ENCODE peak calls at places on chromosome 3, in four cellular contexts. M is adrenal gland, A is lower lobe of right lung, J is kidney. N is an unnamed sample. For H3K36me3, the result is how much of the 10 kb centered on the place peaks cover.

GRCh38 chr3:49930241-49930690 is 655 bp upstream of the MON1A start:
- DNase-seq in M (no peak), A (no peak), J (peak), N (no peak)

GRCh38 chr3:115581347-115582135 is 41.8 kb upstream of the GAP43 start:
- DNase-seq in M (no peak), A (no peak), J (no peak), N (peak)

GRCh38 chr3:189563841-189564563 is 67.2 kb upstream of the TP63 start:
- DNase-seq in M (no peak), A (no peak), J (no peak), N (peak)

GRCh38 chr3:39750677-39751076 is 58.7 kb upstream of the MYRIP start:
- DNase-seq in M (no peak), A (no peak), J (no peak), N (no peak)

GRCh38 chr3:8773941-8774542 is 4.6 kb upstream of the OXTR start:
- DNase-seq in M (no peak), A (no peak), J (no peak), N (no peak)

GRCh38 chr3:168467085-168467714 is 371.5 kb upstream of the GOLIM4 start:
- DNase-seq in M (no peak), A (no peak), J (no peak), N (peak)

GRCh38 chr3:11601446-11602241 is 42.1 kb downstream of the VGLL4 start:
- DNase-seq in M (no peak), A (no peak), J (no peak), N (no peak)

GRCh38 chr3:166473501-166473900 is 636.3 kb upstream of the BCHE start:
- DNase-seq in M (no peak), A (no peak), J (no peak), N (no peak)

GRCh38 chr3:13336592-13336991 is 83.5 kb downstream of the NUP210 start:
- DNase-seq in M (no peak), A (no peak), J (no peak), N (no peak)

GRCh38 chr3:74613060-74613459 is 1.4 kb downstream of the CNTN3 start:
- DNase-seq in M (no peak), A (no peak), J (no peak), N (peak)

GRCh38 chr3:54433846-54434245 is 311.5 kb downstream of the CACNA2D3 start:
- DNase-seq in M (no peak), A (no peak), J (no peak), N (no peak)

GRCh38 chr3:117893638-117894037 is 1141.0 kb downstream of the IGSF11 start:
- DNase-seq in M (no peak), A (no peak), J (no peak), N (peak)

GRCh38 chr3:186307594-186307993 is 54.4 kb downstream of the DGKG start:
- DNase-seq in M (no peak), A (no peak), J (no peak), N (peak)

GRCh38 chr3:8724108-8724752 is 9.4 kb upstream of the CAV3 start:
- DNase-seq in M (no peak), A (no peak), J (no peak), N (peak)

GRCh38 chr3:133440652-133441051 is 40.8 kb downstream of the BFSP2 start:
- DNase-seq in M (no peak), A (no peak), J (no peak), N (no peak)

GRCh38 chr3:100042577-100042981 is 71.7 kb downstream of the FILIP1L start:
- DNase-seq in M (no peak), A (no peak), J (no peak), N (no peak)

GRCh38 chr3:195808741-195809290 is 2.9 kb downstream of the MUC4 start:
- DNase-seq in M (no peak), A (no peak), J (peak), N (no peak)

GRCh38 chr3:65689436-65689835 is 349.3 kb downstream of the MAGI1 start:
- DNase-seq in M (no peak), A (no peak), J (no peak), N (no peak)
- TF ChIP-seq CTCF in M (no peak), A (no peak), J (no peak), N (no peak)

GRCh38 chr3:139355502-139355901 is 11.7 kb downstream of the MRPS22 start:
- DNase-seq in M (peak), A (no peak), J (no peak), N (no peak)

GRCh38 chr3:139354661-139355060 is 10.8 kb downstream of the MRPS22 start:
- DNase-seq in M (no peak), A (no peak), J (no peak), N (no peak)

GRCh38 chr3:139353920-139354556 is 10.2 kb downstream of the MRPS22 start:
- DNase-seq in M (no peak), A (no peak), J (no peak), N (peak)

GRCh38 chr3:139357899-139358298 is 14.1 kb downstream of the MRPS22 start:
- DNase-seq in M (no peak), A (no peak), J (no peak), N (no peak)

DNA sequence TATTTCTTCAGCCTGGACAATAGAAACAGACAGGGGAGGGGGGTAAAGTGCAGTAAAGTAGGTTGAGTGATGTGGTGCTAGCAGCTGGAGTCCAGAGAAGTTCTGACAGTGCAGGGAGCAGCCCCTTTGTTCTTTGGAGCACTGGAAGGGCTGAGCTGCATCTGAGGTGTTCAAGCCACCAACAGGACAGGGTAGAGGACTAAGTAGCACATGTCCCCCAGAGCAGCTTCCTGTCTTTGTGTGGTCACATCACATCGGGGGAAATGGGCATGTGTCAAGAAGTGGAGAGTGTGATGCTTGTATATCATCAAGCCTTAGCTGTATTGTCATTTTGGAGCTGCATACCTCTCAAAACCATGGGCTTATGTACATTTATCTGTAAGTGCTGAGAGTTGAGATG is 12.1 kb downstream of the MRPS22 start:
- DNase-seq in M (no peak), A (no peak), J (no peak), N (no peak)
- H3K36me3 ChIP-seq in M (under half), A (half or more), J (half or more), N (under half)

GRCh38 chr3:151305778-151306157 is 10.9 kb downstream of the GPR87 start:
- DNase-seq in M (no peak), A (no peak), J (no peak), N (peak)

GRCh38 chr3:151307583-151307982 is 9.0 kb downstream of the GPR87 start:
- DNase-seq in M (no peak), A (no peak), J (no peak), N (no peak)

GRCh38 chr3:151306168-151306810 is 10.3 kb downstream of the GPR87 start:
- DNase-seq in M (no peak), A (no peak), J (no peak), N (no peak)

GRCh38 chr3:151307131-151307530 is 9.5 kb downstream of the GPR87 start:
- DNase-seq in M (no peak), A (no peak), J (no peak), N (peak)

DNA sequence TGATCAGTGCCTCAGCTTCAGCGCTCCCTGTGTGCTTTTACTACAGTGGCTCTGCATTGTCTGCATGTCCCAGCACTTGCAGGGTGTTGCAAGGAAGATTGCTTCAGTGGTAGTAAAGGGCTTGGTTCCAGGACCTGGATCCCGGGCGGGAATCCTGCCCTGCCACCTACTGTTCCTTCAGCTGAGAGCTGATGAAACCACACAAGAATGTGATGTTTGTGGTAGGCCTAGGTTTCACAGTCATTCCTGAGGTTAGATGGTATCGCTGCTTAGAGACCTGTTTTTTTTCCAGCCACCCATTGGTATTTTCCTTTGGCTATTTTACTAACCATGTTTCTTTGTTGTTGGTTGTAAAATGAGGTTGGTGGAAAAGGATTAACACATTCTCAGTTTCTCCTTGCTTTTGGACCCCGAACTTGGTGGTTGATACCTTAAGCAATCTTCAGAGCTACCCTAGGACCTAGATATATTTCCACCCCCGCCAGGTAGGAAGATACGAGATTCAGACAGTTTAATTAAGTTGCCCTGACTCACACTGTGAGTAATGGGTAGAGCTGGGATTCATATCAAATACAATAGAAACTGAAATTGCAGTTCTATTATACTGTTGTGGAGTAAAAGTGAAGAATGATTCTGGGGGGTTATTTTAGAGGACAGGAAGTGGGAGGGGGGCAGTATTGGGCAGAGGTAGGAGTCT is 11.4 kb downstream of the GPR87 start:
- DNase-seq in M (peak), A (peak), J (peak), N (peak)
- TF ChIP-seq CTCF in M (no peak), A (no peak), J (no peak), N (peak)

GRCh38 chr3:45515999-45516804 is 78.3 kb upstream of the LIMD1 start:
- DNase-seq in M (no peak), A (no peak), J (no peak), N (peak)
- H3K36me3 ChIP-seq in M (under half), A (under half), J (under half), N (under half)

GRCh38 chr3:184110316-184110725 is 13.5 kb downstream of the HTR3E start:
- DNase-seq in M (peak), A (no peak), J (no peak), N (peak)

GRCh38 chr3:184117649-184118048 is 17.5 kb upstream of the EIF2B5 start:
- DNase-seq in M (no peak), A (no peak), J (no peak), N (peak)

GRCh38 chr3:184116017-184116416 is 19.1 kb upstream of the EIF2B5 start:
- DNase-seq in M (no peak), A (no peak), J (no peak), N (no peak)
- TF ChIP-seq CTCF in M (no peak), A (no peak), J (no peak), N (no peak)

DNA sequence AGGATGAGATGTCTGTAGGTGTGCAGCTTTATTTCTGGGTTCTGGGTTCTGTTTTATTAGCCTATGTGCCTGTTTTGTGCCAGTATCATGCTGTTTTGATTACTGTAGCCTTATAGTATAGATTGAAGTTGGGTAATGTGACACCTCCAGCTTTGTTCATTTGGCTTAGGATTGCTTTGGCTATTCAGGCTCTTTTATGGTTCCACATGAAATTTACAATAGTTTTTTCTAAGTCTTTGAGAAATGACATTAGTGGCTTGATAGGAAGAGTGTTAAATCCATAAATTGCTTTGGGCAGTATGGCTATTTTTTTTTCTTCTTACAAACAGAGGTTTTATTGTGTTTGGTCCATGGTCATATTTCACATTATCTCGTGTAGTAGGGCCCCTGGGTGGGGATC is 285.8 kb upstream of the GADL1 start:
- DNase-seq in M (no peak), A (no peak), J (no peak), N (no peak)
- H3K36me3 ChIP-seq in M (under half), A (under half), J (under half), N (under half)

GRCh38 chr3:152578769-152579168 is 256.2 kb upstream of the P2RY1 start:
- DNase-seq in M (no peak), A (no peak), J (no peak), N (no peak)

DNA sequence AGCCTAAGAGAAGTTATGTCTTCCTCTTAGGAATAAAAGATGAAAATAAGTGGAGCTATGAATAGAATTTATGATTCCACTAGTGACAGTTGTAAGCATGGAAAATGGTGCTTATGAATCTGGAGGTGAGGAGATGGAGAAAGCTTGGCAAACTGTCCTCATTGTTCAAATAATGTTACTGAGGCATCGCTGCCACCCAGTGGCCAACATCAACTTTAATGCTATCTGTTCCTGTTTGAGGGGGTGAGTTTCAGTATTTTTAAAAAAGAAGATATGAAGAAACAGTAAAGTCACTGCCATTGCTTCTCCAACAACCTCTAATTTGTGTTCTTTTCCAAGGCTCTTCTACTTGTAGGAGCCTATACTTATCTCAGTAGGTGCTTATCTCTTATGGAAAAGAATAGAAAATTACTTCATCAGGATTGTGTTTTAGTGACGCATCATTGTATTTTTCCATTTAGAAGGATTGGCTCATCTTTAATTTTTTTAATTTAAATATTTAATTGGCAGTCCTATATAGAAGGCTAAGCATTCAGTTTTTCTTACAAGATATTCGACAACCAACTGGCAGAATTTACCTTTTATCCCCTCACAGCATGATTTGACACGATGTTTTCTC is 260.4 kb upstream of the P2RY1 start:
- DNase-seq in M (peak), A (no peak), J (no peak), N (peak)
- TF ChIP-seq CTCF in M (peak), A (peak), J (peak), N (peak)